ENCODE peak calls at places on chromosomes 2 and 18, in five cellular contexts. T is colonic mucosa; H is stimulated activated CD4-positive, alpha-beta T cell treated with anti-CD3 and anti-CD28 coated beads, Interleukin-12 subunit alpha, Interleukin-12 subunit beta, amount 100 ng/mL, for 4 hours; Z is iPS-NIHi11; S is NCI-H345. I is an unnamed sample.

GRCh38 chr2:120319135-120319534 is 26.8 kb upstream of the INHBB start:
- DNase-seq in T (no peak), H (no peak), Z (no peak), S (no peak), I (no peak)

GRCh38 chr2:46446871-46447568 is 32.3 kb upstream of the TMEM247 start:
- DNase-seq in T (no peak), H (no peak), Z (no peak), S (no peak), I (peak)

GRCh38 chr2:171089489-171089888 is 71.2 kb downstream of the TLK1 start:
- DNase-seq in T (no peak), H (no peak), Z (no peak), S (no peak), I (no peak)

GRCh38 chr18:58512161-58512581 is 116.7 kb downstream of the ALPK2 start:
- DNase-seq in T (no peak), H (no peak), Z (peak), S (no peak), I (no peak)

GRCh38 chr2:215420471-215420935 is 15.4 kb downstream of the FN1 start:
- DNase-seq in T (no peak), H (no peak), Z (no peak), S (no peak), I (no peak)

GRCh38 chr2:14401838-14402237 is 230.7 kb upstream of the LRATD1 start:
- DNase-seq in T (no peak), H (no peak), Z (peak), S (peak), I (no peak)

GRCh38 chr2:110678457-110679336 is 834 bp upstream of the BUB1 start:
- DNase-seq in T (peak), H (peak), Z (peak), S (peak), I (peak)

GRCh38 chr2:150596071-150596470 is 108.6 kb upstream of the RND3 start:
- DNase-seq in T (no peak), H (no peak), Z (no peak), S (no peak), I (no peak)

GRCh38 chr2:102253140-102253752 is 58.1 kb upstream of the IL1RL1 start:
- DNase-seq in T (no peak), H (no peak), Z (no peak), S (no peak), I (no peak)

GRCh38 chr2:170680172-170680913 is 34.8 kb upstream of the SP5 start:
- DNase-seq in T (no peak), H (no peak), Z (peak), S (no peak), I (no peak)

GRCh38 chr2:127580167-127581049 is 44.9 kb downstream of the MYO7B start:
- DNase-seq in T (no peak), H (no peak), Z (no peak), S (no peak), I (no peak)